ENCODE peak calls at places on chromosomes 2 and 18, in four cellular contexts. O is skeletal muscle cell, V is endodermal cell, J is ovary. F is an unnamed sample.

GRCh38 chr18:58886864-58887612 is 22.4 kb downstream of the ZNF532 start:
- DNase-seq in V (peak), O (no peak), J (no peak), F (no peak)

GRCh38 chr2:36408198-36408703 is 52.7 kb downstream of the CRIM1 start:
- DNase-seq in V (peak), J (peak), O (peak), F (no peak)

GRCh38 chr18:79507546-79508480 is 112.1 kb downstream of the NFATC1 start:
- DNase-seq in J (peak), O (no peak), V (no peak), F (peak)

GRCh38 chr18:267380-267687 is 513 bp downstream of the THOC1 start:
- DNase-seq in J (peak), V (no peak), O (no peak), F (no peak)

GRCh38 chr2:98869868-98870267 is 66.2 kb downstream of the CRACDL start:
- DNase-seq in V (no peak), O (no peak), J (no peak), F (no peak)

GRCh38 chr2:178008636-178009289 is 63.8 kb downstream of the PDE11A start:
- DNase-seq in J (no peak), O (peak), V (no peak), F (no peak)

GRCh38 chr2:9556121-9556869 is 665 bp upstream of the ADAM17 start:
- DNase-seq in V (no peak), J (no peak), O (no peak), F (no peak)

GRCh38 chr2:184599875-184600227 is 1.5 kb downstream of the ZNF804A start:
- DNase-seq in J (no peak), V (no peak), O (peak), F (no peak)

GRCh38 chr2:142675398-142675797 is 202.1 kb upstream of the KYNU start:
- DNase-seq in O (no peak), V (no peak), J (no peak), F (no peak)

GRCh38 chr2:12315224-12315623 is 401.5 kb upstream of the TRIB2 start:
- DNase-seq in O (no peak), V (no peak), J (no peak), F (no peak)
- H3K4me3 ChIP-seq in O (no peak), V (no peak), J (no peak), F (no peak)

DNA sequence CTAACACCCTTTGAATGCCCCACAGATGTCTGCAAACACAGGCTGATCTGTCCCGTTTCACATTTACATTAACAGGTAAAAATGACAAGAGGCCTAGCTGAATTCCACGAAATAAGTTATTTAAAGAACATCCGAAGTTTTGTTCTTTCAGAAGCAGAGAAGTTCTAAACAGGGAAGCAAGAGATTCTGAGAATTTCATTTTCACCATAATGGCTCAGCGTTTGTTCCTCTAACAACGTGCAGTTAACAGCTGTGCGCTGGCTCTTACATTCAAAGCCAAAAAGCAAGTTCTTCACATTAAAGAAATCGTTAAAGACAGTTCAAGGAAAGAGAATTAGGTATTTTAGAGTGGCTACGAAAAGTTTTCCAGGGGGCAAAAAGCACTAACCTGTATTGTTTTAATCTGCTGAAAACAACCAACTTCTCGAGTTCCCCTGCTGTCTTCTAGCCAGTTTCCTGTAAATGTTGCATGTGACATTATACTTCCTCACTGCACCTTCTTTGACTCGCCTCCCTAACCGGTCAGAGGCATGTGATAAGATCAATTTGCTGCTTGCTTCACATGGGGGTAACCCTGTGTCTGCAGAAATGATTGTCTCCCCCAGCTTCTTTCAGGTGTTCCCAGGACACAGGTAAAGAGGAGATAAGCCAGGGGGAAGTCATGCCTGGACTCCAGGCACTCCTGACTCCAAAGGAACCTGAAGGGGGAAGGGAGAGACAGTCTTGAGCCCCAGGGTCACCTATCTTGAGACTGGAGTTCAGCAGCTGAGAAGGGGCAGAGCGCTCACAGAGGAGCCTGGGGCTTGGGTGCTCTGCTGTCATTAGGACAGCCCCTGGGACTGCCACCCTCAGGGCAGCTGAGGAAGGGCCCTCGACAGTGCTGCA is 36.8 kb upstream of the WIPF1 start:
- DNase-seq in J (no peak), O (no peak), V (no peak), F (no peak)
- H3K4me3 ChIP-seq in J (no peak), O (no peak), V (no peak), F (peak)

GRCh38 chr2:236510049-236510448 is 59.6 kb upstream of the ACKR3 start:
- DNase-seq in J (no peak), V (no peak), O (no peak), F (no peak)

GRCh38 chr2:236505648-236506047 is 64.0 kb upstream of the ACKR3 start:
- DNase-seq in V (no peak), O (no peak), J (no peak), F (no peak)

GRCh38 chr2:236503583-236503982 is 66.0 kb upstream of the ACKR3 start:
- DNase-seq in J (no peak), O (no peak), V (no peak), F (no peak)

GRCh38 chr2:236505071-236505470 is 64.6 kb upstream of the ACKR3 start:
- DNase-seq in V (no peak), O (no peak), J (no peak), F (no peak)

GRCh38 chr2:236507393-236508085 is 62.1 kb upstream of the ACKR3 start:
- DNase-seq in O (no peak), V (peak), J (peak), F (peak)
- H3K4me3 ChIP-seq in O (peak), V (peak), J (peak), F (peak)

DNA sequence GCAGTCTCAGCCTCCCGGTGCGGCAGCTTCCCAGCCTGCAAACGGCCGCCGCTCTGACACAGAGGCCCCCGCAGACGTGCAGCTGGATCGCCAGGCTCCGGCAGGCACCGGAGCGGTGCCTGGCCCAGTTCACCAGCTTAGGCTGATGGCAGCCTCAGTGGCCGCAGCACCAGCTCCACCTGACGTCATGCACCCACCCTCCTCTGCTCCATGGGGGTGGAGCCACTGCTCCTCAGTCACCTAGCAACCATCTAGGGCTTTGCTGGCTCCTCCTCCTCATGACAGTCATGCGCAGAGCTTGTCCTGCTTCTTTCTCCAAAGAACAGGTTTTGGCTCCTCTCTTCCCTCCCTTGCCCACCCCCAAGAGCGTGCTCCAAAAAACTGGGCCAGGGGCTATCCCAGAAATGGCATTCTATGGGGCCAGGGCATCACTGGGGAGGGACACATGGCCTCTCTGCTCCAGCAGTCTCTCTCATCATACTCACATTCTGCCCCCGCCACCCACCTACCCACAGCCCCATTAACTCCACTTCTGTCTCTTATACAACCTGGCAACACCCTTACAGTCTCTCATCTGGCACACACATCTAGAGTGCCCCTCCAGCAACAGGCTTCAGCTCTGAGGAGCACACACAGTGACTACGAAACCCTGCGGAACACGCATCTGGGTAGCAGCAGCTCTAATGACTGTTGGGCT is 5.5 kb downstream of the DCTN1 start:
- DNase-seq in V (peak), O (peak), J (peak), F (peak)
- H3K4me3 ChIP-seq in V (peak), O (peak), J (peak), F (peak)

GRCh38 chr18:9916814-9917213 is 3.0 kb downstream of the VAPA start:
- DNase-seq in J (no peak), O (no peak), V (no peak), F (no peak)
- H3K4me3 ChIP-seq in J (no peak), O (no peak), V (peak), F (peak)

DNA sequence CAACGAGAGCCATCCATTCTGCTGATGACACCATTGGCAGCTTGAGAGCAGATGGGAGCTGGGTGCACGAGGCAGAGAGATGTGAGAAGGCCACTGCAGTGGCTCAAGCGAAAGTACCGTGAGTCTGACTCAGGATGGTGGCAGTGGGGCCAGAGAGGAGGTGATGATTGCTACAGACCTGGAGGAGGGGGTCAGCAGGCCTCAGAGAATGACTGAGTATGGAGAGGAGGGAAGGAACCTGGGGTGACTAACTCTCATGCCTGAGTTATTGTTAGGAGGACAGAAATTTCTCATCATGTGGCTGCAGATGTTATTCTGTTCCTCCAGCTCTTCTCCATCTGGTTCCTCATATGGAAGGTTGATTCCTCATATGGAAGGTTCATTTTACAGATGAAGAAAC is 8.8 kb upstream of the ZBTB7C start:
- DNase-seq in V (no peak), O (no peak), J (no peak), F (no peak)
- H3K4me3 ChIP-seq in V (no peak), O (no peak), J (no peak), F (no peak)

DNA sequence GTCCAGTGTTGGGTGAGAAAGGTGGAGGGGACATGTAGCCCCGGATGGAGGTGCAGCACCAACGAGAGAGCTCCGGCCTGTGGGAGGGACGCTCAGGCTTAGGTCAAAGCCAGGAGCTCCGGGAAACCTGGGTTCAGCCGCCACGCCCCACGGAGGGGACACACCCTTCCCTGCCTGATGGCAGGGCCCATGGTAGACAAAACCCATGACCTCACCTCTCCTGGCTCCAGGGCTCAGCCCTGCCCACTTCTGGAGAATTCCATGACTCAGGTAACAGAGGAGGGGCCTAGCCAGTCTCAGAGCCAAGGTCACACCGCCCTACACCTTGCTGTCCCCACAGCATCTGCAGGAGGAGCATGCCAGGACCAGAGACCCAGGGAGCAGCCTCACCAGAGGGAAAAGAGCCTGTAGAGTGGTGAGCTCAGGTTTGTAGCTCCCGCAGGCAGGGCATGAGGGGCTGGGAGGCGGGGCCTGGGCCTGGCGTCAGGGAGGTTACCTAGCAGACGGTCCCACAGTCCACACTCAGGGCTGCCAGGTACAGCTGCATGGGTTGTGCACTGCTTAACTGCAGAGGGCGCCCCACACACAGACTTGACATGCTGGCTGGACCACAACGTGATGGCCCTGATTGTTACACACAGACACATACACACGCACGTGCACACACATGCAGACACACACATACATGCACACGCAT is 70.8 kb upstream of the SMAD7 start:
- DNase-seq in V (peak), J (peak), O (no peak), F (peak)
- H3K4me3 ChIP-seq in V (no peak), J (no peak), O (no peak), F (no peak)